ENCODE peak calls at places on chromosome X, in eight cellular contexts. Y is SJSA1; N is A172; T is hypothalamus; W is activated naive CD4-positive, alpha-beta T cell; Q is substantia nigra; D is AG10803; V is left ventricle myocardium inferior. U is an unnamed sample.

GRCh38 chrX:153818571-153819397 is 11.6 kb downstream of the PDZD4 start:
- DNase-seq in Y (no peak), N (peak; percentile 36), T (no peak), W (no peak), Q (no peak), D (no peak), V (peak; percentile 41), U (peak; percentile 56)

GRCh38 chrX:38660395-38661179 is 99.2 kb downstream of the TSPAN7 start:
- DNase-seq in Y (no peak), N (no peak), T (no peak), W (no peak), Q (no peak), D (no peak), V (no peak), U (no peak)

GRCh38 chrX:38313190-38313589 is 14.1 kb downstream of the RPGR start:
- DNase-seq in Y (no peak), N (peak; percentile 9), T (no peak), W (no peak), Q (no peak), D (peak; percentile 16), V (no peak), U (no peak)

GRCh38 chrX:47285762-47286320 is 53.0 kb downstream of the USP11 start:
- DNase-seq in Y (no peak), N (no peak), T (no peak), W (no peak), Q (no peak), D (peak; percentile 53), V (no peak), U (peak; percentile 26)

GRCh38 chrX:151790421-151791160 is 56.0 kb downstream of the CNGA2 start:
- DNase-seq in Y (no peak), N (no peak), T (no peak), W (no peak), Q (no peak), D (peak; percentile 42), V (no peak), U (no peak)

GRCh38 chrX:15206306-15206705 is 63.6 kb downstream of the ASB9 start:
- DNase-seq in Y (no peak), N (no peak), T (no peak), W (no peak), Q (no peak), D (no peak), V (no peak), U (no peak)

GRCh38 chrX:118370921-118371624 is 25.2 kb downstream of the WDR44 start:
- DNase-seq in Y (no peak), N (no peak), T (no peak), W (no peak), Q (no peak), D (peak; percentile 57), V (no peak), U (no peak)

GRCh38 chrX:100973411-100973810 is 3.9 kb downstream of the ARL13A start:
- DNase-seq in Y (peak; percentile 67), N (peak; percentile 35), T (no peak), W (no peak), Q (no peak), D (no peak), V (no peak), U (no peak)

GRCh38 chrX:109936598-109936997 is 66.3 kb upstream of the TMEM164 start:
- DNase-seq in Y (no peak), N (no peak), T (no peak), W (no peak), Q (no peak), D (no peak), V (no peak), U (no peak)

GRCh38 chrX:37060999-37061398 is 52.8 kb downstream of the FAM47C start:
- DNase-seq in Y (no peak), N (peak; percentile 30), T (no peak), W (no peak), Q (no peak), D (peak; percentile 17), V (no peak), U (peak; percentile 4)

GRCh38 chrX:2829469-2830246 is 928 bp downstream of the GYG2 start:
- DNase-seq in Y (no peak), N (no peak), T (no peak), W (no peak), Q (no peak), D (no peak), V (no peak), U (no peak)

GRCh38 chrX:118724352-118724751 is 3.1 kb upstream of the IL13RA1 start:
- DNase-seq in Y (no peak), N (no peak), T (no peak), W (no peak), Q (no peak), D (no peak), V (no peak), U (no peak)

GRCh38 chrX:44731160-44731559 is 112.7 kb upstream of the DUSP21 start:
- DNase-seq in Y (no peak), N (no peak), T (no peak), W (no peak), Q (no peak), D (no peak), V (no peak), U (no peak)

GRCh38 chrX:20361081-20361889 is 94.6 kb upstream of the RPS6KA3 start:
- DNase-seq in Y (no peak), N (no peak), T (no peak), W (no peak), Q (no peak), D (peak; percentile 89), V (peak; percentile 21), U (peak; percentile 51)

GRCh38 chrX:109997786-109998452 is 5.0 kb upstream of the TMEM164 start:
- DNase-seq in Y (no peak), N (no peak), T (no peak), W (no peak), Q (no peak), D (no peak), V (no peak), U (no peak)

GRCh38 chrX:95885074-95885473 is 799.6 kb upstream of the DIAPH2 start:
- DNase-seq in Y (no peak), N (peak; percentile 54), T (no peak), W (no peak), Q (no peak), D (no peak), V (no peak), U (no peak)

GRCh38 chrX:63754141-63754859 is 30.7 kb downstream of the ARHGEF9 start:
- DNase-seq in Y (no peak), N (peak; percentile 2), T (no peak), W (no peak), Q (no peak), D (peak; percentile 12), V (no peak), U (no peak)

GRCh38 chrX:129790146-129790545 is 10.4 kb downstream of the SASH3 start:
- DNase-seq in Y (no peak), N (no peak), T (no peak), W (no peak), Q (no peak), D (no peak), V (no peak), U (no peak)

GRCh38 chrX:153828308-153828707 is 2.0 kb downstream of the PDZD4 start:
- DNase-seq in Y (no peak), N (no peak), T (no peak), W (no peak), Q (no peak), D (no peak), V (no peak), U (no peak)

GRCh38 chrX:109936114-109936513 is 66.8 kb upstream of the TMEM164 start:
- DNase-seq in Y (no peak), N (no peak), T (no peak), W (no peak), Q (no peak), D (peak; percentile 6), V (no peak), U (peak; percentile 8)

GRCh38 chrX:134636859-134637258 is 21.4 kb downstream of the PLAC1 start:
- DNase-seq in Y (no peak), N (no peak), T (no peak), W (no peak), Q (no peak), D (peak; percentile 70), V (no peak), U (peak; percentile 64)

GRCh38 chrX:3346436-3347329 is at the start of gene MXRA5:
- DNase-seq in Y (no peak), N (peak; percentile 15), T (no peak), W (no peak), Q (no peak), D (peak; percentile 69), V (peak; percentile 17), U (peak; percentile 18)

GRCh38 chrX:31969714-31970113 is 897.9 kb upstream of the FTHL17 start:
- DNase-seq in Y (no peak), N (no peak), T (no peak), W (no peak), Q (no peak), D (no peak), V (no peak), U (no peak)

GRCh38 chrX:32483534-32484136 is 727.7 kb downstream of the DMD start:
- DNase-seq in Y (no peak), N (peak; percentile 1), T (no peak), W (no peak), Q (no peak), D (no peak), V (no peak), U (no peak)

GRCh38 chrX:100928660-100929613 is at the start of gene XKRX:
- DNase-seq in Y (peak; percentile 36), N (peak; percentile 1), T (no peak), W (peak; percentile 6), Q (no peak), D (no peak), V (peak; percentile 20), U (no peak)

GRCh38 chrX:47068214-47068613 is 10.0 kb upstream of the RGN start:
- DNase-seq in Y (no peak), N (no peak), T (no peak), W (no peak), Q (no peak), D (no peak), V (no peak), U (no peak)

GRCh38 chrX:13128104-13128503 is 83.7 kb upstream of the FAM9C start:
- DNase-seq in Y (no peak), N (no peak), T (no peak), W (no peak), Q (no peak), D (peak; percentile 44), V (no peak), U (peak; percentile 22)